ENCODE peak calls at places on chromosome 9, in five cellular contexts. U is sciatic nerve, H is left colon, K is ELR, V is A549. W is an unnamed sample.

GRCh38 chr9:83238871-83239624 is 176.1 kb upstream of the RASEF start:
- DNase-seq in U (no peak), H (no peak), K (no peak), V (no peak), W (peak)

GRCh38 chr9:135563858-135564257 is 2.3 kb downstream of the PAEP start:
- DNase-seq in K (no peak), V (no peak), H (no peak), U (peak), W (no peak)

GRCh38 chr9:108956098-108956533 is 21.9 kb downstream of the ABITRAM start:
- DNase-seq in V (no peak), K (no peak), U (no peak), H (no peak), W (no peak)

GRCh38 chr9:83154087-83154736 is 91.3 kb upstream of the RASEF start:
- DNase-seq in K (peak), V (no peak), H (no peak), U (no peak), W (peak)

GRCh38 chr9:126299706-126300276 is 26.8 kb upstream of the MVB12B start:
- DNase-seq in H (no peak), K (no peak), V (no peak), U (no peak), W (no peak)

GRCh38 chr9:135137398-135137832 is 49.9 kb downstream of the OLFM1 start:
- DNase-seq in H (no peak), U (no peak), V (no peak), K (no peak), W (no peak)

GRCh38 chr9:87545858-87546257 is 48.2 kb downstream of the DAPK1 start:
- DNase-seq in U (no peak), V (no peak), H (no peak), K (no peak), W (no peak)

GRCh38 chr9:38244971-38245370 is 147.5 kb upstream of the ALDH1B1 start:
- DNase-seq in V (no peak), U (no peak), K (no peak), H (no peak), W (no peak)

GRCh38 chr9:14428781-14429230 is 114.9 kb upstream of the NFIB start:
- DNase-seq in V (peak), H (peak), K (peak), U (peak), W (peak)

GRCh38 chr9:90961375-90961774 is 159.8 kb downstream of the SYK start:
- DNase-seq in V (no peak), H (no peak), K (no peak), U (no peak), W (no peak)

GRCh38 chr9:17906841-17907779 is 328.2 kb downstream of the SH3GL2 start:
- DNase-seq in H (peak), V (no peak), U (no peak), K (no peak), W (peak)

W was measured in hepatocyte.